ENCODE peak calls at places on chromosomes 2 and 18, in nine cellular contexts. S, O, R, M, C, D, L, E and A are unnamed samples.
A peak's percentile ranks its signal among the peaks of the same experiment; 100 is the strongest.

GRCh38 chr2:47269316-47270232 is 114.5 kb upstream of the STPG4 start:
- DNase-seq in S (peak; percentile 22), O (peak; percentile 89), R (no peak), M (no peak), C (no peak), D (peak; percentile 85), L (peak; percentile 99), E (peak; percentile 98), A (peak; percentile 79)

GRCh38 chr18:21735452-21736015 is 5.1 kb upstream of the MIB1 start:
- DNase-seq in S (no peak), O (peak; percentile 38), R (no peak), M (no peak), C (no peak), D (no peak), L (no peak), E (no peak), A (no peak)

GRCh38 chr2:105181282-105181681 is 60.3 kb upstream of the GPR45 start:
- DNase-seq in S (no peak), O (no peak), R (no peak), M (no peak), C (no peak), D (no peak), L (no peak), E (no peak), A (no peak)

GRCh38 chr2:67923696-67924095 is 139.1 kb downstream of the C1D start:
- DNase-seq in S (no peak), O (peak; percentile 49), R (no peak), M (peak; percentile 52), C (no peak), D (no peak), L (no peak), E (peak; percentile 38), A (no peak)

GRCh38 chr2:208186465-208186864 is 3.4 kb downstream of the C2orf80 start:
- DNase-seq in S (no peak), O (no peak), R (no peak), M (no peak), C (no peak), D (no peak), L (no peak), E (no peak), A (no peak)

GRCh38 chr2:240364582-240364960 is 70.9 kb upstream of the GPC1 start:
- DNase-seq in S (no peak), O (no peak), R (no peak), M (no peak), C (no peak), D (no peak), L (no peak), E (peak; percentile 17), A (no peak)

GRCh38 chr2:230873670-230874401 is 9.1 kb downstream of the ITM2C start:
- DNase-seq in S (no peak), O (no peak), R (no peak), M (no peak), C (no peak), D (no peak), L (no peak), E (no peak), A (no peak)

GRCh38 chr2:134504586-134505336 is 214.0 kb downstream of the TMEM163 start:
- DNase-seq in S (no peak), O (no peak), R (no peak), M (no peak), C (no peak), D (no peak), L (no peak), E (no peak), A (no peak)

GRCh38 chr18:65725421-65726050 is 25.3 kb upstream of the CDH7 start:
- DNase-seq in S (no peak), O (no peak), R (peak; percentile 25), M (peak; percentile 6), C (no peak), D (no peak), L (no peak), E (peak; percentile 1), A (no peak)

GRCh38 chr2:217978536-217979150 is 24.2 kb downstream of the TNS1 start:
- DNase-seq in S (no peak), O (peak; percentile 15), R (no peak), M (no peak), C (no peak), D (no peak), L (no peak), E (peak; percentile 16), A (no peak)

GRCh38 chr2:144453486-144454158 is 66.3 kb downstream of the ZEB2 start:
- DNase-seq in S (no peak), O (no peak), R (no peak), M (no peak), C (no peak), D (no peak), L (peak; percentile 87), E (no peak), A (no peak)

GRCh38 chr2:12921321-12921720 is 204.6 kb downstream of the TRIB2 start:
- DNase-seq in S (no peak), O (no peak), R (no peak), M (no peak), C (no peak), D (no peak), L (no peak), E (no peak), A (no peak)

GRCh38 chr2:175030380-175031271 is 25.4 kb upstream of the CHN1 start:
- DNase-seq in S (no peak), O (peak; percentile 60), R (no peak), M (no peak), C (no peak), D (peak; percentile 8), L (peak; percentile 67), E (peak; percentile 56), A (no peak)

GRCh38 chr2:197088694-197089093 is 162.2 kb upstream of the PGAP1 start:
- DNase-seq in S (no peak), O (no peak), R (no peak), M (no peak), C (no peak), D (no peak), L (no peak), E (peak; percentile 87), A (no peak)

GRCh38 chr2:138503087-138503442 is 1.5 kb downstream of the SPOPL start:
- DNase-seq in S (no peak), O (peak; percentile 14), R (no peak), M (no peak), C (no peak), D (no peak), L (peak; percentile 26), E (no peak), A (no peak)

GRCh38 chr2:44120428-44120827 is 48.2 kb upstream of the PPM1B start:
- DNase-seq in S (no peak), O (no peak), R (no peak), M (no peak), C (peak; percentile 15), D (peak; percentile 71), L (peak; percentile 95), E (peak; percentile 65), A (no peak)

GRCh38 chr2:8678731-8679566 is 2.9 kb upstream of the ID2 start:
- DNase-seq in S (peak; percentile 93), O (peak; percentile 96), R (peak; percentile 93), M (peak; percentile 83), C (peak; percentile 62), D (peak; percentile 73), L (peak; percentile 98), E (peak; percentile 73), A (peak; percentile 69)

GRCh38 chr2:4915348-4915747 is 776.8 kb upstream of the SOX11 start:
- DNase-seq in S (no peak), O (no peak), R (no peak), M (no peak), C (no peak), D (no peak), L (no peak), E (no peak), A (no peak)

GRCh38 chr2:133077259-133077822 is 407.3 kb upstream of the LYPD1 start:
- DNase-seq in S (no peak), O (no peak), R (no peak), M (no peak), C (no peak), D (peak; percentile 27), L (peak; percentile 14), E (no peak), A (no peak)